ENCODE peak calls at places on chromosomes 4 and X, in five cellular contexts. One of them, this sample, is unnamed.
A peak's percentile ranks its signal among the peaks of the same experiment; 100 is the strongest.

GRCh38 chrX:72396117-72396516 is 90.4 kb upstream of the CITED1 start:
- DNase-seq in K562: no peak
- DNase-seq in H1: no peak
- DNase-seq in HepG2: no peak
- DNase-seq in SK-N-SH: no peak
- DNase-seq in this sample: no peak

GRCh38 chrX:140712413-140713173 is 3.0 kb downstream of the LINC00632 start:
- DNase-seq in K562: no peak
- DNase-seq in H1: peak; percentile 17
- DNase-seq in HepG2: no peak
- DNase-seq in SK-N-SH: peak; percentile 60
- DNase-seq in this sample: no peak

GRCh38 chr4:140343303-140343702 is 30.1 kb upstream of the SCOC start:
- DNase-seq in HepG2: no peak
- DNase-seq in K562: no peak
- DNase-seq in H1: no peak
- DNase-seq in SK-N-SH: no peak
- DNase-seq in this sample: no peak

GRCh38 chr4:103111598-103111997 is 12.0 kb upstream of the BDH2 start:
- DNase-seq in SK-N-SH: no peak
- DNase-seq in K562: no peak
- DNase-seq in HepG2: no peak
- DNase-seq in H1: no peak
- DNase-seq in this sample: no peak

GRCh38 chr4:40515037-40515397 is 114.6 kb downstream of the RBM47 start:
- DNase-seq in SK-N-SH: no peak
- DNase-seq in HepG2: no peak
- DNase-seq in K562: no peak
- DNase-seq in H1: no peak
- DNase-seq in this sample: no peak

GRCh38 chr4:10808591-10808990 is 124.0 kb upstream of the CLNK start:
- DNase-seq in HepG2: no peak
- DNase-seq in SK-N-SH: no peak
- DNase-seq in K562: no peak
- DNase-seq in H1: no peak
- DNase-seq in this sample: no peak

GRCh38 chrX:18992829-18993228 is 8.9 kb upstream of the PHKA2 start:
- DNase-seq in SK-N-SH: no peak
- DNase-seq in HepG2: no peak
- DNase-seq in K562: no peak
- DNase-seq in H1: no peak
- DNase-seq in this sample: no peak

GRCh38 chr4:69727924-69728323 is 32.5 kb downstream of the SULT1B1 start:
- DNase-seq in H1: no peak
- DNase-seq in K562: no peak
- DNase-seq in HepG2: no peak
- DNase-seq in SK-N-SH: no peak
- DNase-seq in this sample: no peak

GRCh38 chr4:124754671-124755070 is 42.1 kb upstream of the ANKRD50 start:
- DNase-seq in HepG2: no peak
- DNase-seq in H1: no peak
- DNase-seq in SK-N-SH: no peak
- DNase-seq in K562: no peak
- DNase-seq in this sample: no peak

GRCh38 chrX:145190801-145191389 is 56.4 kb upstream of the SPANXN1 start:
- DNase-seq in HepG2: peak; percentile 0
- DNase-seq in SK-N-SH: peak; percentile 12
- DNase-seq in K562: peak; percentile 5
- DNase-seq in H1: no peak
- DNase-seq in this sample: no peak

GRCh38 chr4:73828945-73829344 is 7.5 kb upstream of the CXCL6 start:
- DNase-seq in K562: no peak
- DNase-seq in H1: no peak
- DNase-seq in HepG2: no peak
- DNase-seq in SK-N-SH: no peak
- DNase-seq in this sample: peak; percentile 81

GRCh38 chr4:111957992-111958391 is 187.3 kb upstream of the FAM241A start:
- DNase-seq in SK-N-SH: no peak
- DNase-seq in HepG2: no peak
- DNase-seq in H1: no peak
- DNase-seq in K562: no peak
- DNase-seq in this sample: no peak

GRCh38 chr4:186326391-186326790 is 60.4 kb downstream of the F11 start:
- DNase-seq in SK-N-SH: no peak
- DNase-seq in H1: no peak
- DNase-seq in K562: no peak
- DNase-seq in HepG2: no peak
- DNase-seq in this sample: no peak

GRCh38 chr4:10093801-10094552 is 22.6 kb downstream of the WDR1 start:
- DNase-seq in K562: no peak
- DNase-seq in SK-N-SH: peak; percentile 50
- DNase-seq in H1: no peak
- DNase-seq in HepG2: no peak
- DNase-seq in this sample: no peak

GRCh38 chr4:98345838-98346237 is 84.7 kb downstream of the RAP1GDS1 start:
- DNase-seq in HepG2: no peak
- DNase-seq in SK-N-SH: no peak
- DNase-seq in H1: no peak
- DNase-seq in K562: no peak
- DNase-seq in this sample: no peak

GRCh38 chr4:165555302-165555701 is 176.5 kb downstream of the CPE start:
- DNase-seq in H1: no peak
- DNase-seq in K562: no peak
- DNase-seq in HepG2: no peak
- DNase-seq in SK-N-SH: no peak
- DNase-seq in this sample: no peak

GRCh38 chr4:105637409-105638258 is 70.9 kb downstream of the INTS12 start:
- DNase-seq in SK-N-SH: peak; percentile 4
- DNase-seq in K562: no peak
- DNase-seq in H1: no peak
- DNase-seq in HepG2: peak; percentile 4
- DNase-seq in this sample: peak; percentile 91

GRCh38 chrX:108297290-108297689 is 140.9 kb downstream of the COL4A6 start:
- DNase-seq in HepG2: no peak
- DNase-seq in K562: no peak
- DNase-seq in SK-N-SH: no peak
- DNase-seq in H1: no peak
- DNase-seq in this sample: no peak

GRCh38 chr4:169147217-169147616 is 123.5 kb downstream of the SH3RF1 start:
- DNase-seq in K562: no peak
- DNase-seq in H1: no peak
- DNase-seq in HepG2: no peak
- DNase-seq in SK-N-SH: no peak
- DNase-seq in this sample: no peak

GRCh38 chr4:104416725-104417363 is 77.8 kb downstream of the CXXC4 start:
- DNase-seq in H1: no peak
- DNase-seq in K562: no peak
- DNase-seq in HepG2: peak; percentile 5
- DNase-seq in SK-N-SH: no peak
- DNase-seq in this sample: no peak

GRCh38 chrX:31007347-31007746 is 64.5 kb downstream of the FTHL17 start:
- DNase-seq in K562: no peak
- DNase-seq in H1: no peak
- DNase-seq in HepG2: no peak
- DNase-seq in SK-N-SH: no peak
- DNase-seq in this sample: no peak

GRCh38 chrX:51420610-51421009 is 75.8 kb downstream of the NUDT11 start:
- DNase-seq in SK-N-SH: peak; percentile 40
- DNase-seq in H1: no peak
- DNase-seq in HepG2: peak; percentile 5
- DNase-seq in K562: peak; percentile 17
- DNase-seq in this sample: no peak

GRCh38 chrX:12245650-12246645 is 107.7 kb downstream of the FRMPD4 start:
- DNase-seq in K562: no peak
- DNase-seq in HepG2: no peak
- DNase-seq in SK-N-SH: no peak
- DNase-seq in H1: no peak
- DNase-seq in this sample: no peak

GRCh38 chr4:185142911-185143595 is at the start of gene SLC25A4:
- DNase-seq in H1: no peak
- DNase-seq in HepG2: peak; percentile 77
- DNase-seq in K562: peak; percentile 96
- DNase-seq in SK-N-SH: peak; percentile 99
- DNase-seq in this sample: peak; percentile 45

DNA sequence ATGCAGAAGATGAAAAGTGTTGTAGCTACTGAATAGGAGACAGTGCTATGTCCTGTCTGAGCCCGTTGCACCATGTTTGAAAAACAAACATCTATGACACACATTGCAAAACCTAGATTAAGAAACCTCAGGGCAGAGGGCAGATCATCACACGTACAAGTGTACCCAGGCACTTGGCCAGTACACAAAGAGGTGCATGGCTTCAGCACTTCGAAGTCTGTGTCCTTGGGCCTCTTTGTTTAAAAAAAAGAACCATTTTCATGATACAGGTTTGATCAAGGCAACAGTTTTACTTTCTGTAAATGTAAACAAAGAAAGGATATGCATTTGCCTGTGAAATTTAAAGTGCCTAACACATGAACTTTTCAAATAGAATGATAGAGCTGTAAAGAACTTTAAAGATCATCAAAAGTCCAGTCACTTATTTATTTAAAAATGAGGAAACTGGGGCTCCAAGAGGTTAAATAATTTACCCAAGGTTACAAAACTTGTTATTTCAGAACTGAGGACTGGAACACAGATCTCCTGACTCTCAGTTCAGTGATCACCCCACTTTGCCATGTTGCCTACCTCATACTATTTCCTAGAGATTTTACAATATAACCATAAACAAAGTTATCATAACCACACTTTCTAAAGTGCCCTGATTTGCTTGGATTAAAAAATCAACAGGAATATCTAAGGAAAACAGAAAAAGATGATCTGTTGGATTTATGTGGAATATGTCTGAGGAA is 7.2 kb upstream of the ACSL4 start:
- DNase-seq in HepG2: peak; percentile 95
- DNase-seq in H1: no peak
- DNase-seq in K562: no peak
- DNase-seq in SK-N-SH: no peak
- DNase-seq in this sample: peak; percentile 75
- TF ChIP-seq GABPA in HepG2: no peak
- TF ChIP-seq GABPA in H1: no peak
- TF ChIP-seq GABPA in K562: no peak
- TF ChIP-seq GABPA in SK-N-SH: no peak
- TF ChIP-seq GABPA in this sample: no peak

GRCh38 chr4:25172964-25173917 is 13.0 kb upstream of the SEPSECS start:
- DNase-seq in K562: peak; percentile 17
- DNase-seq in SK-N-SH: no peak
- DNase-seq in H1: no peak
- DNase-seq in HepG2: no peak
- DNase-seq in this sample: peak; percentile 32

GRCh38 chr4:25177147-25177546 is 16.9 kb upstream of the SEPSECS start:
- DNase-seq in H1: no peak
- DNase-seq in HepG2: no peak
- DNase-seq in K562: no peak
- DNase-seq in SK-N-SH: no peak
- DNase-seq in this sample: no peak

GRCh38 chr4:25171451-25171850 is 11.2 kb upstream of the SEPSECS start:
- DNase-seq in SK-N-SH: no peak
- DNase-seq in H1: no peak
- DNase-seq in HepG2: no peak
- DNase-seq in K562: no peak
- DNase-seq in this sample: no peak

GRCh38 chr4:25178838-25179261 is 18.6 kb upstream of the SEPSECS start:
- DNase-seq in K562: no peak
- DNase-seq in H1: no peak
- DNase-seq in SK-N-SH: no peak
- DNase-seq in HepG2: peak; percentile 85
- DNase-seq in this sample: no peak

DNA sequence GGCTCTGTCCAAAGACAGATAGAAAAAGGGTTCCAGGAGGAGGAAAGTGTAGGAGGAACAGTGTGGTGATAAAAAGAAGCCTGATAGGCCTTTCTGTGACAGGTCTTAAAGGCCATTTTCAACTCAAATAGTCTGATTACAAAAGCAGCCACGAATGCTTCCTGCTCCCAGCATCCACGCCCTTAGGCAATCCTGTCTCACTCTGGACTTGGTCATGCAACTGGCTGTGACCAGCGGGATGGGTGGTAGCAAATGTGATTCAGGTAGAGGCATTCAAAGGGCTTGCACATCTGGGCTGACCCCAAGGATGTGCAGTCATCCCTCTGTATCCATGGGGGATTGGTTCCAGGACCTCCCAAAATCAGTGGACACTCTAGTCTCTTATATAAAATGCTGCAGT is 14.4 kb upstream of the SEPSECS start:
- DNase-seq in H1: no peak
- DNase-seq in SK-N-SH: no peak
- DNase-seq in K562: no peak
- DNase-seq in HepG2: no peak
- DNase-seq in this sample: no peak
- H3K27ac ChIP-seq in H1: no peak overlapping the region
- H3K27ac ChIP-seq in SK-N-SH: no peak overlapping the region
- H3K27ac ChIP-seq in K562: no peak overlapping the region
- H3K27ac ChIP-seq in HepG2: no peak overlapping the region
- H3K27ac ChIP-seq in this sample: no peak overlapping the region

GRCh38 chr4:99677161-99677560 is 19.5 kb upstream of the C4orf54 start:
- DNase-seq in HepG2: no peak
- DNase-seq in H1: no peak
- DNase-seq in K562: no peak
- DNase-seq in SK-N-SH: no peak
- DNase-seq in this sample: no peak

GRCh38 chr4:99683913-99684312 is 26.3 kb upstream of the C4orf54 start:
- DNase-seq in H1: no peak
- DNase-seq in HepG2: no peak
- DNase-seq in SK-N-SH: no peak
- DNase-seq in K562: no peak
- DNase-seq in this sample: no peak

GRCh38 chr4:99679976-99680375 is 22.3 kb upstream of the C4orf54 start:
- DNase-seq in HepG2: no peak
- DNase-seq in SK-N-SH: no peak
- DNase-seq in H1: no peak
- DNase-seq in K562: no peak
- DNase-seq in this sample: no peak

DNA sequence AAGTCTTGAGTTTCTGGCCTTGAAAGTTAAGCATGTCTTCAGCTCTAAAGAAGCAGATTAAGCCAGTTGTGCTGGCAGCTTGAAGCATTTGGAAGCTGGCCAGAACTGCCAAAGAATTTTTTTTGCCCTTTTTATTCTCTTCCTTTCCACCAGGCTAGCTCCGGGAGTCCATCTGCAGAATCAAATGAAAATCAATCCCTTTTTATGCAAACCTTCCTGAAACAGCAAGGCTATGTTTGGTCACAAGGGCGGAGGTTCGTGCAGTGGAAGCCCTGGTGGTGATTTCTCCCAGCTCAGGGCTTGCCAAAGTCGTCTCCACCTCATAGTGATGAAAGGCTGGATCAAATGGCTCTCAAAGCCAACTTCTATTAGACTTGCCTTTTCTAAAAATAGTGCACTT is 21.6 kb upstream of the C4orf54 start:
- DNase-seq in K562: no peak
- DNase-seq in HepG2: no peak
- DNase-seq in H1: no peak
- DNase-seq in SK-N-SH: no peak
- DNase-seq in this sample: no peak
- TF ChIP-seq CTCF in K562: no peak
- TF ChIP-seq CTCF in HepG2: no peak
- TF ChIP-seq CTCF in H1: no peak
- TF ChIP-seq CTCF in SK-N-SH: no peak
- TF ChIP-seq CTCF in this sample: no peak

GRCh38 chrX:118976599-118977340 is 2.4 kb downstream of the LONRF3 start:
- DNase-seq in HepG2: no peak
- DNase-seq in SK-N-SH: peak; percentile 61
- DNase-seq in H1: no peak
- DNase-seq in K562: peak; percentile 45
- DNase-seq in this sample: peak; percentile 43
- TF ChIP-seq GABPA in HepG2: no peak
- TF ChIP-seq GABPA in SK-N-SH: no peak
- TF ChIP-seq GABPA in H1: no peak
- TF ChIP-seq GABPA in K562: no peak
- TF ChIP-seq GABPA in this sample: no peak

This sample was measured in HL-60.